ENCODE peak calls at places on chromosomes 5 and 9, in ten cellular contexts. A is NB4; L is activated naive CD4-positive, alpha-beta T cell treated with Interleukin-2 at 50 U/mL for 16 hours; Y is KG1; J is CD4-positive, CD25-positive, alpha-beta regulatory T cell; G is HTR-8/SVneo; I is stromal cell of bone marrow; Q is hepatocyte; T is CD8-positive, alpha-beta T cell; X is H9. O is an unnamed sample.

GRCh38 chr5:143659614-143660238 is 152.2 kb upstream of the HMHB1 start:
- DNase-seq in Q (no peak), I (no peak), G (no peak), T (no peak), A (no peak), L (no peak), X (no peak), Y (no peak), J (no peak), O (no peak)

GRCh38 chr5:136123236-136123768 is 9.3 kb upstream of the SMAD5 start:
- DNase-seq in I (no peak), A (no peak), G (no peak), L (no peak), Q (peak), J (no peak), X (no peak), Y (no peak), T (no peak), O (no peak)

GRCh38 chr9:123361731-123362560 is 5.9 kb downstream of the CRB2 start:
- DNase-seq in J (no peak), L (no peak), Y (no peak), G (no peak), A (no peak), T (no peak), X (peak), Q (no peak), I (no peak), O (no peak)

GRCh38 chr9:89978185-89978584 is 373.4 kb downstream of the GADD45G start:
- DNase-seq in Y (no peak), A (no peak), J (no peak), I (no peak), G (no peak), L (no peak), T (no peak), X (peak), Q (no peak), O (no peak)

GRCh38 chr9:120710110-120710981 is 3.9 kb downstream of the MEGF9 start:
- DNase-seq in Y (no peak), I (no peak), T (no peak), J (peak), G (no peak), A (peak), Q (no peak), X (no peak), L (no peak), O (peak)

GRCh38 chr5:159850192-159850573 is 66.1 kb upstream of the ADRA1B start:
- DNase-seq in G (no peak), L (no peak), T (no peak), Q (no peak), A (no peak), Y (no peak), I (peak), X (no peak), J (no peak), O (no peak)

GRCh38 chr9:114287763-114288232 is 35.1 kb upstream of the ORM1 start:
- DNase-seq in X (no peak), Y (no peak), T (no peak), G (no peak), L (no peak), J (no peak), A (no peak), I (no peak), Q (no peak), O (no peak)

GRCh38 chr5:142360607-142361120 is 35.8 kb upstream of the SPRY4 start:
- DNase-seq in G (peak), X (peak), Q (peak), A (no peak), Y (no peak), L (peak), I (peak), J (no peak), T (no peak), O (no peak)

GRCh38 chr9:32584784-32585183 is 11.8 kb upstream of the NDUFB6 start:
- DNase-seq in G (no peak), J (no peak), L (no peak), T (no peak), I (no peak), Q (no peak), X (no peak), A (no peak), Y (no peak), O (no peak)

GRCh38 chr5:142719836-142720330 is 34.0 kb upstream of the FGF1 start:
- DNase-seq in X (no peak), A (no peak), L (no peak), G (no peak), Y (no peak), Q (no peak), T (no peak), J (no peak), I (no peak), O (no peak)